ENCODE peak calls at places on chromosome 10, in eight cellular contexts. G, Q, W, O, P, F, L and D are unnamed samples.

GRCh38 chr10:47254611-47255010 is 45.4 kb upstream of the GDF10 start:
- DNase-seq in L (no peak), O (no peak), F (no peak), P (no peak), G (no peak), W (no peak), Q (no peak), D (no peak)

GRCh38 chr10:81870472-81870871 is 4.5 kb upstream of the NRG3 start:
- DNase-seq in L (no peak), P (no peak), F (no peak), W (no peak), Q (no peak), O (no peak), G (no peak), D (no peak)

GRCh38 chr10:3402334-3402733 is 229.8 kb upstream of the PITRM1 start:
- DNase-seq in L (no peak), F (no peak), O (no peak), Q (no peak), P (no peak), G (no peak), W (no peak), D (no peak)

GRCh38 chr10:69866688-69867461 is 65.2 kb downstream of the COL13A1 start:
- DNase-seq in O (peak; percentile 55), P (peak; percentile 47), L (peak; percentile 71), Q (peak; percentile 78), F (peak; percentile 91), W (peak; percentile 89), G (peak; percentile 49), D (no peak)

GRCh38 chr10:11616021-11616420 is 4.6 kb upstream of the USP6NL start:
- DNase-seq in O (no peak), P (no peak), L (no peak), G (no peak), F (no peak), Q (no peak), W (no peak), D (no peak)

GRCh38 chr10:905503-905902 is 26.0 kb downstream of the LARP4B start:
- DNase-seq in O (no peak), P (no peak), L (no peak), F (no peak), Q (peak; percentile 8), W (peak; percentile 35), G (no peak), D (peak; percentile 16)

GRCh38 chr10:154348-154747 is 19.1 kb downstream of the ZMYND11 start:
- DNase-seq in G (no peak), W (peak; percentile 25), O (no peak), Q (no peak), F (peak; percentile 61), P (no peak), L (no peak), D (no peak)

GRCh38 chr10:15712903-15713302 is 6.8 kb downstream of the ITGA8 start:
- DNase-seq in L (no peak), W (peak; percentile 40), O (no peak), G (no peak), F (peak; percentile 44), P (no peak), Q (no peak), D (no peak)

GRCh38 chr10:86366033-86366901 is at the start of gene GRID1:
- DNase-seq in F (no peak), Q (no peak), O (no peak), W (no peak), L (peak; percentile 73), P (peak; percentile 35), G (peak; percentile 80), D (no peak)

GRCh38 chr10:103666109-103666508 is 172.6 kb downstream of the NEURL1 start:
- DNase-seq in Q (no peak), G (peak; percentile 47), W (peak; percentile 60), L (no peak), P (no peak), O (no peak), F (no peak), D (peak; percentile 37)

GRCh38 chr10:103739039-103739764 is 116.2 kb downstream of the SH3PXD2A start:
- DNase-seq in Q (peak; percentile 92), P (peak; percentile 86), L (no peak), G (no peak), O (no peak), W (peak; percentile 95), F (peak; percentile 95), D (peak; percentile 60)

GRCh38 chr10:12710157-12710556 is 291.4 kb downstream of the CCDC3 start:
- DNase-seq in P (no peak), L (no peak), G (no peak), W (no peak), F (no peak), Q (no peak), O (no peak), D (no peak)

GRCh38 chr10:34407227-34407626 is 407.9 kb downstream of the PARD3 start:
- DNase-seq in G (peak; percentile 71), F (peak; percentile 59), W (peak; percentile 33), Q (no peak), P (no peak), O (no peak), L (no peak), D (peak; percentile 62)

GRCh38 chr10:117762126-117762818 is 219.7 kb downstream of the EMX2 start:
- DNase-seq in L (no peak), P (no peak), Q (no peak), G (no peak), O (no peak), W (no peak), F (no peak), D (no peak)

GRCh38 chr10:132547421-132547861 is 9.9 kb downstream of the INPP5A start:
- DNase-seq in L (peak; percentile 83), W (no peak), Q (no peak), P (peak; percentile 9), F (no peak), O (no peak), G (no peak), D (no peak)

GRCh38 chr10:60267802-60268201 is 121.9 kb downstream of the ANK3 start:
- DNase-seq in W (no peak), G (no peak), F (no peak), O (no peak), L (no peak), Q (no peak), P (no peak), D (no peak)

GRCh38 chr10:133274751-133275682 is 1.7 kb downstream of the ADAM8 start:
- DNase-seq in G (no peak), Q (peak; percentile 87), L (peak; percentile 79), F (no peak), W (no peak), O (no peak), P (no peak), D (peak; percentile 81)

GRCh38 chr10:28410420-28411135 is 107.7 kb upstream of the MPP7 start:
- DNase-seq in G (no peak), F (no peak), W (no peak), Q (no peak), O (no peak), P (no peak), L (no peak), D (no peak)

GRCh38 chr10:98316156-98316555 is 48.2 kb upstream of the LOXL4 start:
- DNase-seq in L (no peak), F (no peak), Q (no peak), O (no peak), G (no peak), W (no peak), P (no peak), D (no peak)

GRCh38 chr10:23106508-23106907 is 11.1 kb downstream of the MSRB2 start:
- DNase-seq in F (no peak), Q (no peak), P (no peak), O (no peak), W (no peak), G (no peak), L (no peak), D (no peak)

GRCh38 chr10:69757553-69758309 is 44.0 kb upstream of the COL13A1 start:
- DNase-seq in W (peak; percentile 43), L (peak; percentile 88), F (peak; percentile 65), G (peak; percentile 88), Q (peak; percentile 21), O (peak; percentile 52), P (no peak), D (peak; percentile 48)

DNA sequence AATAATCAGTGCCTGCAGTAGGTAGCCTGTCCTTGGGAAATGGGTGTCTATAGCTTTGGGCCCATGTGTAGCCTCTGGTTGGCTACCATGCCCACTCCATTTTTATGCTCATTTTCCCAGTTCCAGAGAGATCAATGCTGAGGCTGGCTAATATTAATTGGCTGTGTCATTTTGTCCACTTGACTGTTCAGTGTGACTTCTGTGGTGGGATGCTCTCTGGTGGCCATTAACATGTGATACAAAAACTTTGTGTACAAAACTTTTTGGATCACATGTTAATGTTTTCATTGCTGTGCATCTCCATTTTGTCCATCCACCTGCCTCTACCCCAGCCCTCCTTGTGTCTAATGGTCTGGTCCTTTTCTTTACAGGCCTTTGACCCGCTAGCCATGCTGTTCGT is 22.7 kb downstream of the VIM start:
- DNase-seq in F (no peak), G (no peak), P (no peak), O (no peak), W (no peak), L (no peak), Q (no peak), D (no peak)
- TF ChIP-seq CTCF in F (no peak), G (no peak), P (no peak), O (no peak), W (no peak), L (no peak), Q (no peak), D (no peak)

DNA sequence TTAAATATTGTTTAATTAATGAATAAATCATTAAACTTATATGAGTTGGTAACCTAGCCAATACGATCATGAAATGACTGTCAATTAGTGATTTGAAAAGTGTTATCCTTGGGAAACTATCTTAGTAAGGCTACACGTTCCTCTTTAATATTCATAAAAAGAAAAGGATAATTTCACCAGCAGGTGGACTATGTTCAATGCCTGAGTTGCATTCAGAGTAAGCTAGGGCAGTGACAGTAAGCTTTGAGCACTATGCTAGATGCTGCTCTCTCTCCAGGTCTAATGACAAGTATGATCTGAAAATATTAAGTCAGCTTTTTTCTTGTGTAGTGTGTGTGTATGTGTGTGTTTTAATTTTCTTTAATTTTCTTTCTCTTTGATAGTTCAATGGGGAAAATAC is 486.3 kb upstream of the PCDH15 start:
- DNase-seq in L (no peak), P (no peak), Q (no peak), F (no peak), G (no peak), O (no peak), W (no peak), D (peak; percentile 5)
- TF ChIP-seq CTCF in L (no peak), P (no peak), Q (peak; percentile 22), F (no peak), G (peak; percentile 42), O (no peak), W (no peak), D (no peak)

GRCh38 chr10:75074711-75075445 is 36.6 kb upstream of the SAMD8 start:
- DNase-seq in Q (no peak), G (no peak), W (no peak), P (no peak), L (no peak), F (no peak), O (no peak), D (no peak)
- TF ChIP-seq CTCF in Q (no peak), G (no peak), W (no peak), P (no peak), L (no peak), F (no peak), O (no peak), D (no peak)

DNA sequence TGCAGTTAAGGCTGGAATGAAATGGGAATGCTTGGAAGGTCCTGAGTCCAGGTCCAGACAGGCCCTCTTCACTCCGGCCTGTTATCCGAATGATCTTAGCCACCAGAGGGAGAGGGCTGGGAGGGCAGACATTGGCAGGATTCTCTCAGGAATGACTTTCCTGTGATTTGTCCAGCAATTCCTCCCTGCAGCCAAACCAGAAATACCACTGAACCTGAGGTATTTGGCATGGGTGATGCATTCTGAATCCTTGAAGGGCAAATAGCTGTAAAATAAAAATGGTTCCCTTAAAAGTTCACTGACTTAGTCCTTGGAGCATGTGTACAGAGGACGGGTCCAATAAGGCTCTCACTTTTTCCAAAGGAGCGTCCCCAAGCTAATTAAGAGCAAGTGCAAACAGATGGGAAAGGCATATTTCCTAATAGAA is 77.5 kb upstream of the HABP2 start:
- DNase-seq in W (peak; percentile 77), F (peak; percentile 23), G (no peak), L (no peak), P (no peak), O (no peak), Q (peak; percentile 64), D (no peak)
- TF ChIP-seq CTCF in W (peak; percentile 37), F (no peak), G (no peak), L (no peak), P (no peak), O (no peak), Q (peak; percentile 46), D (no peak)